ENCODE peak calls at places on chromosomes 13 and 19, in eight cellular contexts. One of them, this sample, is unnamed.

GRCh38 chr13:76406243-76406642 is 480.0 kb downstream of the KCTD12 start:
- DNase-seq in right atrium auricular region: no peak
- DNase-seq in body of pancreas: no peak
- DNase-seq in fibroblast of lung: no peak
- DNase-seq in uterus: no peak
- DNase-seq in GM06990: no peak
- DNase-seq in endothelial cell of umbilical vein: no peak
- DNase-seq in OCI-LY7: no peak
- DNase-seq in this sample: no peak

GRCh38 chr19:39377373-39378362 is 13.2 kb downstream of the PAF1 start:
- DNase-seq in fibroblast of lung: no peak
- DNase-seq in right atrium auricular region: no peak
- DNase-seq in uterus: no peak
- DNase-seq in GM06990: no peak
- DNase-seq in OCI-LY7: no peak
- DNase-seq in endothelial cell of umbilical vein: no peak
- DNase-seq in body of pancreas: no peak
- DNase-seq in this sample: no peak

GRCh38 chr13:52845334-52845761 is 3.1 kb downstream of the PCDH8 start:
- DNase-seq in GM06990: no peak
- DNase-seq in OCI-LY7: no peak
- DNase-seq in endothelial cell of umbilical vein: no peak
- DNase-seq in fibroblast of lung: no peak
- DNase-seq in uterus: no peak
- DNase-seq in body of pancreas: no peak
- DNase-seq in right atrium auricular region: no peak
- DNase-seq in this sample: no peak

GRCh38 chr19:3949997-3950859 is 17.4 kb downstream of the NMRK2 start:
- DNase-seq in endothelial cell of umbilical vein: no peak
- DNase-seq in uterus: no peak
- DNase-seq in body of pancreas: no peak
- DNase-seq in fibroblast of lung: no peak
- DNase-seq in GM06990: no peak
- DNase-seq in right atrium auricular region: no peak
- DNase-seq in OCI-LY7: no peak
- DNase-seq in this sample: no peak

GRCh38 chr19:46376241-46377153 is 29.6 kb downstream of the PPP5C start:
- DNase-seq in GM06990: no peak
- DNase-seq in OCI-LY7: no peak
- DNase-seq in right atrium auricular region: no peak
- DNase-seq in uterus: no peak
- DNase-seq in fibroblast of lung: no peak
- DNase-seq in endothelial cell of umbilical vein: no peak
- DNase-seq in body of pancreas: no peak
- DNase-seq in this sample: no peak

GRCh38 chr19:16288544-16288943 is 36.1 kb upstream of the KLF2 start:
- DNase-seq in OCI-LY7: no peak
- DNase-seq in uterus: no peak
- DNase-seq in endothelial cell of umbilical vein: no peak
- DNase-seq in body of pancreas: no peak
- DNase-seq in fibroblast of lung: peak; percentile 28
- DNase-seq in right atrium auricular region: no peak
- DNase-seq in GM06990: no peak
- DNase-seq in this sample: no peak

GRCh38 chr19:2273356-2274184 is 8.4 kb downstream of the PEAK3 start:
- DNase-seq in right atrium auricular region: peak; percentile 72
- DNase-seq in GM06990: peak; percentile 90
- DNase-seq in endothelial cell of umbilical vein: peak; percentile 51
- DNase-seq in uterus: peak; percentile 53
- DNase-seq in fibroblast of lung: peak; percentile 64
- DNase-seq in OCI-LY7: peak; percentile 97
- DNase-seq in body of pancreas: peak; percentile 78
- DNase-seq in this sample: peak; percentile 96

GRCh38 chr19:4064551-4065260 is 2.0 kb downstream of the ZBTB7A start:
- DNase-seq in GM06990: no peak
- DNase-seq in right atrium auricular region: no peak
- DNase-seq in endothelial cell of umbilical vein: peak; percentile 35
- DNase-seq in fibroblast of lung: peak; percentile 32
- DNase-seq in body of pancreas: peak; percentile 58
- DNase-seq in uterus: peak; percentile 73
- DNase-seq in OCI-LY7: peak; percentile 52
- DNase-seq in this sample: peak; percentile 93

GRCh38 chr13:51192348-51192747 is 29.9 kb upstream of the FAM124A start:
- DNase-seq in body of pancreas: no peak
- DNase-seq in fibroblast of lung: no peak
- DNase-seq in GM06990: no peak
- DNase-seq in right atrium auricular region: no peak
- DNase-seq in uterus: no peak
- DNase-seq in endothelial cell of umbilical vein: peak; percentile 54
- DNase-seq in OCI-LY7: no peak
- DNase-seq in this sample: no peak

GRCh38 chr13:20231839-20232555 is at the start of gene GJB6:
- DNase-seq in body of pancreas: no peak
- DNase-seq in right atrium auricular region: no peak
- DNase-seq in fibroblast of lung: no peak
- DNase-seq in endothelial cell of umbilical vein: no peak
- DNase-seq in OCI-LY7: no peak
- DNase-seq in uterus: no peak
- DNase-seq in GM06990: no peak
- DNase-seq in this sample: no peak

GRCh38 chr19:1651548-1652394 is 644 bp downstream of the TCF3 start:
- DNase-seq in endothelial cell of umbilical vein: peak; percentile 40
- DNase-seq in body of pancreas: peak; percentile 56
- DNase-seq in uterus: peak; percentile 39
- DNase-seq in OCI-LY7: peak; percentile 59
- DNase-seq in GM06990: no peak
- DNase-seq in fibroblast of lung: peak; percentile 37
- DNase-seq in right atrium auricular region: no peak
- DNase-seq in this sample: peak; percentile 89

GRCh38 chr19:28359819-28360414 is 853.0 kb downstream of the UQCRFS1 start:
- DNase-seq in body of pancreas: no peak
- DNase-seq in fibroblast of lung: no peak
- DNase-seq in uterus: no peak
- DNase-seq in right atrium auricular region: no peak
- DNase-seq in OCI-LY7: no peak
- DNase-seq in GM06990: no peak
- DNase-seq in endothelial cell of umbilical vein: no peak
- DNase-seq in this sample: no peak

GRCh38 chr13:49549289-49549688 is 36.1 kb downstream of the RCBTB1 start:
- DNase-seq in GM06990: no peak
- DNase-seq in fibroblast of lung: no peak
- DNase-seq in endothelial cell of umbilical vein: no peak
- DNase-seq in body of pancreas: peak; percentile 16
- DNase-seq in uterus: no peak
- DNase-seq in OCI-LY7: no peak
- DNase-seq in right atrium auricular region: no peak
- DNase-seq in this sample: no peak
- TF ChIP-seq CTCF in GM06990: no peak
- TF ChIP-seq CTCF in fibroblast of lung: no peak
- TF ChIP-seq CTCF in endothelial cell of umbilical vein: no peak
- TF ChIP-seq CTCF in body of pancreas: no peak
- TF ChIP-seq CTCF in uterus: no peak
- TF ChIP-seq CTCF in OCI-LY7: peak; percentile 48
- TF ChIP-seq CTCF in right atrium auricular region: no peak
- TF ChIP-seq CTCF in this sample: no peak

DNA sequence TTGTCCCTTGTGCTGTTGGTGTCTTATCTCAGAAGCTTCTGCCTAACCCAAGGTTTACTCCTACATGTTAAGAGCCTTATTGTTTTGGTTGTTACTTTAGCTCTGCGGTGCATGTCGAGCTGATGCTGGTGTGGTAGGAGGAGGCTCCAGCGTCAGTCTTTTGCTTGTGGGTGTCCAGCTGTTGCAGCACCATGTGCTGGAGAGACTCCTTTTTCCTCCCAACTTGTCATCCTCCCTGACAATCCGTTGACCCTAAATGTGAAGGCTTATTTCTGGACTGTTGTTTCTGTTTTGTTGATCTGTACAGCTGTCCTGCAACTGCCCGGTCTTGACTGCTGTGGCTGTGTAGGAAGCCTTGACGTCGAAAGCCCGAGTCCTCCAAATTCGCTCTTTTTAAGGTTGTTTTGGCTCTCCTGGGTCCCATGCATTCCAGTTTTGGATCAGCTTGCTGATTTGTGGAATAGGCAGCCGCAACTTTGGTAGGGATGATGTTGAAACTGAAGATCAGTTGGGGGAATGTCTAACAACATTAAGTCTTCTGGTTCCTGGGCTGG is 15.3 kb downstream of the NAXD start:
- DNase-seq in fibroblast of lung: no peak
- DNase-seq in uterus: no peak
- DNase-seq in OCI-LY7: no peak
- DNase-seq in body of pancreas: no peak
- DNase-seq in right atrium auricular region: no peak
- DNase-seq in endothelial cell of umbilical vein: no peak
- DNase-seq in GM06990: no peak
- DNase-seq in this sample: no peak
- H3K36me3 ChIP-seq in fibroblast of lung: peaks cover 16% of the 10 kb centered on the region
- H3K36me3 ChIP-seq in uterus: no peaks in the 10 kb centered on the region
- H3K36me3 ChIP-seq in OCI-LY7: peaks cover 23% of the 10 kb centered on the region
- H3K36me3 ChIP-seq in body of pancreas: peaks cover 6% of the 10 kb centered on the region
- H3K36me3 ChIP-seq in right atrium auricular region: peaks cover 25% of the 10 kb centered on the region
- H3K36me3 ChIP-seq in endothelial cell of umbilical vein: peaks cover 6% of the 10 kb centered on the region
- H3K36me3 ChIP-seq in GM06990: peaks cover 23% of the 10 kb centered on the region
- H3K36me3 ChIP-seq in this sample: peaks cover 34% of the 10 kb centered on the region

GRCh38 chr13:67225252-67226159 is 4.6 kb downstream of the PCDH9 start:
- DNase-seq in OCI-LY7: no peak
- DNase-seq in fibroblast of lung: no peak
- DNase-seq in uterus: no peak
- DNase-seq in right atrium auricular region: no peak
- DNase-seq in GM06990: no peak
- DNase-seq in body of pancreas: no peak
- DNase-seq in endothelial cell of umbilical vein: no peak
- DNase-seq in this sample: peak; percentile 68
- H3K4me3 ChIP-seq in OCI-LY7: peak overlapping the region; percentile 62
- H3K4me3 ChIP-seq in fibroblast of lung: no peak overlapping the region
- H3K4me3 ChIP-seq in uterus: no peak overlapping the region
- H3K4me3 ChIP-seq in right atrium auricular region: no peak overlapping the region
- H3K4me3 ChIP-seq in GM06990: no peak overlapping the region
- H3K4me3 ChIP-seq in body of pancreas: no peak overlapping the region
- H3K4me3 ChIP-seq in endothelial cell of umbilical vein: no peak overlapping the region
- H3K4me3 ChIP-seq in this sample: no peak overlapping the region

DNA sequence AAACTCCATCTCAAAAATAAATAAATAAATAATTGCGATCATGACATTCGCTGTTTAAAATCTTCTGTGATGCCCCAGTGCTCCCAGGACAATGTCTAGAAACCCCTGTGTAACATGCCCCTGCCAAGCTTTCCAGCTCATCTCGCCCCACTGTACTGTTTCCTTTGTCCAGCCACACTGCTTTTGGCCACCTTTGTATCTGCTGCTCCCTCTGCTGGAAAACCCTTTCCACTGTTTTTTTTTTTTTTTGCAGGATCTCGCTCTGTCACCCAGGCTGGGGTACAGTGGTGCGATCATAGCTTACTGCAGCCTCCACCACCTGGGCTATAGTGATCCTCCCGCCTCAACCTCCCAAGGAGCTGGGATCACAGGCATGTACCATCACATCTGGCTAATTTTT is 7.5 kb downstream of the PLAUR start:
- DNase-seq in uterus: no peak
- DNase-seq in body of pancreas: no peak
- DNase-seq in GM06990: no peak
- DNase-seq in OCI-LY7: no peak
- DNase-seq in right atrium auricular region: no peak
- DNase-seq in endothelial cell of umbilical vein: no peak
- DNase-seq in fibroblast of lung: no peak
- DNase-seq in this sample: no peak
- TF ChIP-seq CTCF in uterus: no peak
- TF ChIP-seq CTCF in body of pancreas: no peak
- TF ChIP-seq CTCF in GM06990: no peak
- TF ChIP-seq CTCF in OCI-LY7: peak; percentile 22
- TF ChIP-seq CTCF in right atrium auricular region: no peak
- TF ChIP-seq CTCF in endothelial cell of umbilical vein: peak; percentile 39
- TF ChIP-seq CTCF in fibroblast of lung: peak; percentile 32
- TF ChIP-seq CTCF in this sample: no peak